ENCODE peak calls at places on chromosomes 1 and 21, in seven cellular contexts. O is osteoblast; J is naive thymus-derived CD4-positive, alpha-beta T cell; D is effector CD8-positive, alpha-beta T cell; N is nephron progenitor cell; I is naive thymus-derived CD8-positive, alpha-beta T cell; R is retina. M is an unnamed sample.

GRCh38 chr1:116573388-116574100 is 2.7 kb upstream of the CD58 start:
- DNase-seq in O (peak), N (no peak), R (no peak), D (no peak), I (no peak), J (no peak), M (no peak)

GRCh38 chr1:215517441-215517891 is 49.6 kb upstream of the KCTD3 start:
- DNase-seq in N (no peak), O (peak), J (no peak), R (no peak), I (no peak), D (no peak), M (peak)

GRCh38 chr21:45948576-45949141 is 32.9 kb upstream of the COL6A1 start:
- DNase-seq in N (no peak), I (no peak), J (no peak), R (no peak), O (peak), D (no peak), M (peak)

GRCh38 chr1:160394673-160395072 is 5.7 kb upstream of the VANGL2 start:
- DNase-seq in D (no peak), O (no peak), R (no peak), N (no peak), I (no peak), J (no peak), M (no peak)

GRCh38 chr1:84143796-84144565 is at the start of gene PRKACB:
- DNase-seq in R (no peak), D (no peak), O (peak), J (peak), I (peak), N (no peak), M (no peak)

GRCh38 chr1:7615138-7615537 is 156.0 kb upstream of the VAMP3 start:
- DNase-seq in I (no peak), R (no peak), N (peak), O (no peak), D (no peak), J (no peak), M (no peak)

GRCh38 chr1:152998476-152998875 is 3.1 kb upstream of the SPRR3 start:
- DNase-seq in J (no peak), N (no peak), O (no peak), I (no peak), R (no peak), D (no peak), M (no peak)

GRCh38 chr1:59232209-59232608 is 64.7 kb upstream of the FGGY start:
- DNase-seq in R (peak), D (no peak), J (no peak), I (no peak), N (no peak), O (no peak), M (no peak)

M was measured in H7.